ENCODE peak calls at places on chromosomes 13 and 19, in eight cellular contexts. N, Z, F, J, D, B, X and H are unnamed samples.

GRCh38 chr19:56748443-56748842 is 76.9 kb upstream of the ZNF835 start:
- DNase-seq in N (no peak), Z (no peak), F (no peak), J (no peak), D (no peak), B (peak), X (no peak), H (peak)

GRCh38 chr19:1383014-1383310 is 745 bp upstream of the NDUFS7 start:
- DNase-seq in N (peak), Z (no peak), F (no peak), J (no peak), D (peak), B (no peak), X (no peak), H (no peak)

GRCh38 chr19:973726-974563 is 10.2 kb upstream of the WDR18 start:
- DNase-seq in N (no peak), Z (no peak), F (no peak), J (no peak), D (no peak), B (no peak), X (no peak), H (no peak)

GRCh38 chr19:29812080-29812880 is 489 bp downstream of the CCNE1 start:
- DNase-seq in N (no peak), Z (peak), F (peak), J (no peak), D (no peak), B (no peak), X (no peak), H (no peak)

GRCh38 chr13:43285891-43286602 is 262.7 kb downstream of the DNAJC15 start:
- DNase-seq in N (peak), Z (no peak), F (peak), J (no peak), D (no peak), B (peak), X (no peak), H (no peak)

GRCh38 chr13:105925496-105925895 is 610.0 kb downstream of the EFNB2 start:
- DNase-seq in N (peak), Z (no peak), F (no peak), J (peak), D (peak), B (no peak), X (no peak), H (peak)

GRCh38 chr19:58364127-58364526 is 1.6 kb upstream of the ZNF497 start:
- DNase-seq in N (no peak), Z (no peak), F (no peak), J (no peak), D (no peak), B (no peak), X (no peak), H (no peak)

GRCh38 chr13:28637714-28638355 is 21.1 kb upstream of the POMP start:
- DNase-seq in N (no peak), Z (no peak), F (no peak), J (no peak), D (no peak), B (peak), X (no peak), H (no peak)

GRCh38 chr13:92143766-92144165 is 745.3 kb downstream of the GPC5 start:
- DNase-seq in N (no peak), Z (no peak), F (no peak), J (no peak), D (no peak), B (no peak), X (no peak), H (no peak)

GRCh38 chr13:59837101-59837500 is 326.6 kb downstream of the DIAPH3 start:
- DNase-seq in N (no peak), Z (no peak), F (no peak), J (no peak), D (no peak), B (peak), X (no peak), H (no peak)

GRCh38 chr19:4523306-4524110 is 5.2 kb upstream of the PLIN4 start:
- DNase-seq in N (peak), Z (peak), F (peak), J (no peak), D (no peak), B (no peak), X (peak), H (no peak)

GRCh38 chr13:89733686-89734085 is 1613.8 kb upstream of the MIR17HG start:
- DNase-seq in N (no peak), Z (no peak), F (no peak), J (no peak), D (no peak), B (no peak), X (no peak), H (no peak)

GRCh38 chr19:50205681-50206138 is 2.3 kb downstream of the MYH14 start:
- DNase-seq in N (no peak), Z (peak), F (peak), J (no peak), D (no peak), B (no peak), X (no peak), H (peak)

GRCh38 chr13:113802090-113802531 is 43.1 kb downstream of the TMEM255B start:
- DNase-seq in N (peak), Z (peak), F (peak), J (peak), D (no peak), B (no peak), X (no peak), H (peak)

GRCh38 chr13:60329221-60329983 is 67.6 kb upstream of the TDRD3 start:
- DNase-seq in N (peak), Z (peak), F (peak), J (peak), D (no peak), B (peak), X (peak), H (peak)

GRCh38 chr13:113860579-113861432 is 3.1 kb downstream of the GAS6 start:
- DNase-seq in N (peak), Z (peak), F (peak), J (no peak), D (no peak), B (no peak), X (no peak), H (no peak)

GRCh38 chr13:21898990-21899389 is 228.1 kb downstream of the FGF9 start:
- DNase-seq in N (no peak), Z (no peak), F (no peak), J (no peak), D (no peak), B (no peak), X (no peak), H (no peak)

GRCh38 chr19:12769689-12770088 is 5.7 kb downstream of the HOOK2 start:
- DNase-seq in N (no peak), Z (peak), F (peak), J (no peak), D (no peak), B (no peak), X (no peak), H (no peak)

GRCh38 chr13:96090240-96091101 is 564 bp downstream of the HS6ST3 start:
- DNase-seq in N (peak), Z (peak), F (peak), J (no peak), D (no peak), B (peak), X (no peak), H (peak)

GRCh38 chr13:27574661-27575060 is 45.7 kb downstream of the LNX2 start:
- DNase-seq in N (no peak), Z (no peak), F (no peak), J (no peak), D (no peak), B (no peak), X (no peak), H (no peak)

GRCh38 chr13:46296920-46297319 is 85.2 kb downstream of the LRRC63 start:
- DNase-seq in N (peak), Z (no peak), F (no peak), J (peak), D (peak), B (peak), X (peak), H (no peak)

GRCh38 chr19:17687857-17688784 is at the start of gene UNC13A:
- DNase-seq in N (peak), Z (peak), F (peak), J (peak), D (no peak), B (peak), X (no peak), H (no peak)
- TF ChIP-seq EZH2 in N (no peak), Z (no peak), F (peak), J (peak), D (peak), B (no peak), X (no peak), H (peak)

DNA sequence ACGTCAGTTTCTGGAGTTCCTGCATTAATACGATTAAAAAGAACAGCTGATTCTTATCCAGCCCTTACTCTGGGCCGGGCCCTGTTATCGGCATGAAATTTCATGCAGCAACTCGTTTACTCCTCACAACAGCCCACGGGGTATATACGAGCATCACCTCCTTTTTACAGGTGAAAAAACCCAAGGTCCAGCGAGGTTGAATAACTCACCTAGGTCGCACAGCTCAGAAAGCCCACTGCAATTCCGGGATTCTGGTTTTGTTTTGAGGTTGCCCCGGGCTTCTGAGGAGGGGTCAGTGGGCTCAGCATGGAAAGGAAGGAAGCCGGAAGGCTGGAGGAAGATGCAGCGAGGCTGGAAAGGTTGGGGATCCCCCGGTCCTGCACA is 577 bp upstream of the ACP7 start:
- DNase-seq in N (no peak), Z (no peak), F (no peak), J (peak), D (no peak), B (no peak), X (no peak), H (no peak)
- TF ChIP-seq EZH2 in N (no peak), Z (peak), F (peak), J (no peak), D (no peak), B (peak), X (no peak), H (no peak)

GRCh38 chr13:99987180-99988047 is 5.8 kb downstream of the ZIC2 start:
- DNase-seq in N (no peak), Z (peak), F (peak), J (no peak), D (no peak), B (peak), X (no peak), H (no peak)
- TF ChIP-seq EZH2 in N (peak), Z (no peak), F (no peak), J (peak), D (peak), B (no peak), X (no peak), H (no peak)

DNA sequence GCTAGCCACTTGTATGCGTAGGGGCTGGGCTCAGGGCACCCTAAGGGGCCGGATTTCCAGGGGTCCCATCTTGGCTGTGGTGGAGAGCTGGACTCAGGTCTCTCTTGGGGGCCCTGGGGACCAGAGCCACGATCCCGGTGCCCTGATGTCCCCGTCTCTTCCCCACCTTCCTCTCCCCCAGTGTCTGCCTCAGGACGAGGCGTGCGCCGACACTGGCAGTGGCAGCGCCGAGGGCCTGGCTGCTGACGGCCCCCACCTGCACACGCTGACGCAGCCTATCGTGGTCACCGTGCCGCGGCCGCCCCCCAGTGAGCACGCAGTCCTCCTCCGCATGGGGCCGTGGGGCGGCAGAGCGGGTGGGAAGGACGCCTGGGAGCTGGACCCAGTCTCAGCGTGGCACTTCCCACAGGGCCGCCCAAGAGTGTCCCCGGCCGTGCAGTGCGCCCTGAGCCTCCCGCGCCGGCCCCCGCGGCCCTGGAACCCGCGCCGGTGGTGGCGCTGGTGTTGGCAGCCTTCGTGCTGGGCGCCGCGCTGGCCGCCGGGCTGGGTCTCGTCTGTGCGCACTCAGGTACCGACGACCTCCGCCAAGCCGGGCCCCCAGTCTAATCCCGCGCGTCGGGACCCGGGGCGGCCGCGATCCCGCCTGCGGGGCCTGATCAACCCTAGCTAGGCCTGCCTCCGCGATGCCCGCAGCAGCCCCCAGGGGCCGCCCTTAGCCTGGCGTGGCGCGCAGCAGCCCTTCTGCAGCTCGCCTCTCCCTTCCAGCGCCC is 2.7 kb upstream of the SNAPC2 start:
- DNase-seq in N (peak), Z (peak), F (peak), J (no peak), D (no peak), B (peak), X (no peak), H (peak)
- TF ChIP-seq EZH2 in N (peak), Z (peak), F (peak), J (peak), D (no peak), B (no peak), X (no peak), H (peak)

DNA sequence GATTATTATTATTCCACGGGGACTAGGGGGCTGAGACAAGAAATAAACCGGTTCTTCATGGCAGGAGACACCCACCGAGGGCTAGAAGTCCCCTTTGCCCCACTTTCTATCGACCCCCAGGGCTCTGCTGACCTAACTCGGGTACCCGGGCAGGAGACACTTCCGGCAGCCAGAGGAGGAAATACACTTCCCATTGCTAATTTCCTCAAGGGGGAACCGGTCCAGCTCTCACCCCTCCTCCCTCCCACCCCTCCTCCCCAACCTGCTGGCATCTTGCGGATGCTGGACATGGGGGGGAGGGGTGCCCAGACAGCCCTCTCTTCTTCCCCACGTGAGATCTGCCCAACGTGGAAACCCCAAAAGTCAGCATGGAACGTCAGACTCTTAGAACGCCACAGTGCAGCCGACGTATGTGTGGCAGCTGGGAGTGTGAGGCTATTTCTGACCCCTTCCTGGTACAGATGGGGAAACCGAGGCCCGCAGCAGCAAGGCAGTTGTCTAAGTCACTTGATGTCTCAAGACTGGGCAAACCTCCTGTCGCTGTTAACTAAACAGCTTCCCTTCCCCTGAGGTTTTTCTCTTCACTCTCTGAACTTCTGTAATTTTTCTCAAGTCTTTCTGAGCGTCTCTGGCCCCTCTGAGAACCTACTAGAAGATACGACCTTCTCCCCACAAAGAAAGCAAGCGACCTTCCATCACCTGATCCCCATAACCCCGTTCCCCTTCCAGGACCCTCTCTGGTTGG is 3.6 kb downstream of the GPR4 start:
- DNase-seq in N (no peak), Z (no peak), F (no peak), J (no peak), D (no peak), B (no peak), X (no peak), H (peak)
- TF ChIP-seq EZH2 in N (peak), Z (no peak), F (no peak), J (no peak), D (no peak), B (no peak), X (no peak), H (no peak)

DNA sequence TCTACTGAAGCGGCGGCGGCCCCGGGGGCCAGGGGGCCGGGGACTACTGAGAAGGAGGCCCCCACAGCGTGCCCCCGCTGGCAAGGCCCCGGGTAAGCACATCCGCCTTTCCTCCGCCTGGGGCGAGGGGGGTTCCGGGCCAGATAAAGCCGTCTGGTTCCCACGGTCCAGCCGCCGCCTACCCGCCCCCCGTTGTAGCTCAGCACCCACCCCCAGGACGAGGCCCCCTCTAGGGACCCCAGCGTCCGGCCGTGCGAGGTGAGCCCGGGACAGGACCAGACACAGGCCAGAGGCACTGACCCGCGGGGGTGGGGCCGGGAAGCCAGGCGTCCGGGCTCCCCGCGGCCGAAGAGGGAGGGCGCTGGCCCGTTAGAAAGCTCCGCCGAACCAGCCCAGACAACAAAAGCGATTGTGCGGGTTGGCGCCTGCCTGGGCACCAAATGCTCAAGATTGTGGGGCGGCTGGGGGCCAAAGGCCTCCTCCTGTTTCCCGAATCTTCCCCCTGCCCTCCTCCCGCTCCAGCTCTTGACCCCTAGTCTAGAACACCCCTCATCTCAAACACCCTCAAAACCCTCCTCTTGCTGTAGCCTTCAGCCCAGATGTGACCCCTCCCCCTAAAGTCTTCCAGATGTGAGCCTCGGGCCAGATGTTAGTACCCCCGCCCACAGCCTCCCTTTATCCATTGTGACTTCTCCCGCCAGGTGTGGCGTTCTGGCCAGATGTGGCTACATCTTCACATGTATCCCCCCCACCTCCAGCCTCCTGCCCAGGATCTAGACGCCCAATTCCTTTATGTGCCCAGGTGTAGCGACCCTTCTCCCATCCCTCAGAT is 867 bp upstream of the LTBP4 start:
- DNase-seq in N (no peak), Z (no peak), F (peak), J (no peak), D (no peak), B (peak), X (no peak), H (no peak)
- TF ChIP-seq EZH2 in N (peak), Z (no peak), F (no peak), J (no peak), D (no peak), B (no peak), X (no peak), H (no peak)

DNA sequence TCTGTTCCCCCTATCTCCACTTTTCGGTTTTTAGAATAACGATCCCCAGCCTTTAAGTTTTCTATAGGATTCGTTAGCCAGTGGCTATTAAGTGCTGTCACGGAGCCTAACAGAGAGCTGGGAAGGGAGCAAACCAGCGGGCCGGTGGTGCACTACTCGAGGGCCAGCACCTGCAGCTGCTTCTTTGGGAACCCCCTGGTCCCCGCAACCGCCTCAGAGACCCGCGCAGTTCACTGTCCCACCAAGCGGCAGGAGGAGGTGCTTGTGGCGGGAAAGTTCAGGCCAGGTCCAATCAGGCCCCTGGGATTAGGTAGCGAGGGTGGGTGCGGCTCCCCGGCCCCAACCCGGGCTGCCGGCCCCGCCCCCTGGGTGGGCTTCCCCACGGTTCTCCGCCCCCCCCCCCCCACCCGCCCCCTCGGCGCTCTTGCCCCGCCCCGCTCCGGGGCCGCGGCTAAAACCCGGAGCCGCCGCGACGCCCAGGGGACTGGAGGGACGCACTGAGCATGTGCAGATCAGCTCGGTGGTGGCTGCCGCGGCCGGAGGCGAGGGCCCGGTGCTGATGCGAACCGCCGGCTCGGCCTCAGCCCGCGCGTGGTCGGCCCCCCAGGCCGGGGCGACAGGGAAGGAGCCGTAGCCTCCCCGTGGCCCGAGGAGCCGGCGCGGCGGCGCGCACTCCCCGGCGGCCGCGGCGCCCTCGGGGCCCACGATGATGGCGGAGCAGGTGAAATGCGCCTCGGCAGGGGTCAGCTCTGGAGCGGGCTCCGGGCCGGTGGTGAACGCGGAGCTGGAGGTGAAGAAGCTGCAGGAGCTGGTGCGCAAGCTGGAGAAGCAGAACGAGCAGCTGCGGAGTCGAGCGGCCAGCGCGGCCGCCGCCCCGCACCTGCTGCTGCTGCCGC is at the start of gene SLAIN1:
- DNase-seq in N (peak), Z (peak), F (peak), J (no peak), D (no peak), B (peak), X (no peak), H (no peak)
- TF ChIP-seq EZH2 in N (peak), Z (no peak), F (no peak), J (peak), D (peak), B (no peak), X (no peak), H (no peak)

GRCh38 chr13:94706854-94707399 is 5.4 kb downstream of the SOX21 start:
- DNase-seq in N (no peak), Z (no peak), F (peak), J (no peak), D (no peak), B (no peak), X (no peak), H (no peak)

GRCh38 chr13:94704347-94705080 is 7.8 kb downstream of the SOX21 start:
- DNase-seq in N (no peak), Z (peak), F (peak), J (no peak), D (no peak), B (no peak), X (no peak), H (no peak)

GRCh38 chr13:94703721-94704314 is 8.5 kb downstream of the SOX21 start:
- DNase-seq in N (no peak), Z (peak), F (peak), J (no peak), D (no peak), B (no peak), X (no peak), H (no peak)

GRCh38 chr13:94706101-94706853 is 6.1 kb downstream of the SOX21 start:
- DNase-seq in N (no peak), Z (no peak), F (peak), J (no peak), D (no peak), B (no peak), X (no peak), H (no peak)

GRCh38 chr13:94705081-94705751 is 7.1 kb downstream of the SOX21 start:
- DNase-seq in N (no peak), Z (peak), F (peak), J (no peak), D (no peak), B (no peak), X (no peak), H (no peak)
- TF ChIP-seq EZH2 in N (peak), Z (no peak), F (no peak), J (no peak), D (no peak), B (peak), X (no peak), H (no peak)